ENCODE peak calls at places on chromosomes 2 and 18, in ten cellular contexts. H is transverse colon, Z is K562, W is prostate gland, V is sigmoid colon, P is HCT116, M is endothelial cell of umbilical vein, Q is breast epithelium, A is stomach, R is GM12878. C is an unnamed sample.

GRCh38 chr2:235734700-235735205 is 240.9 kb downstream of the AGAP1 start:
- DNase-seq in H (no peak), Z (no peak), W (no peak), V (peak), P (no peak), M (no peak), Q (no peak), A (no peak), R (no peak), C (no peak)

GRCh38 chr2:53631313-53632125 is 136.1 kb upstream of the CHAC2 start:
- DNase-seq in H (no peak), Z (no peak), W (peak), V (no peak), P (no peak), M (no peak), Q (no peak), A (no peak), R (no peak), C (no peak)

GRCh38 chr2:24898122-24899109 is 21.6 kb downstream of the ADCY3 start:
- DNase-seq in H (no peak), Z (no peak), W (no peak), V (no peak), P (no peak), M (no peak), Q (no peak), A (no peak), R (no peak), C (no peak)

GRCh38 chr2:120237491-120237902 is 14.3 kb upstream of the TMEM185B start:
- DNase-seq in H (peak), Z (peak), W (no peak), V (no peak), P (peak), M (peak), Q (no peak), A (peak), R (no peak), C (no peak)

GRCh38 chr2:27123302-27124150 is at the start of gene ABHD1:
- DNase-seq in H (peak), Z (peak), W (peak), V (peak), P (no peak), M (peak), Q (no peak), A (peak), R (no peak), C (peak)

GRCh38 chr2:172097557-172098131 is 5.1 kb downstream of the DLX2 start:
- DNase-seq in H (no peak), Z (peak), W (no peak), V (no peak), P (no peak), M (no peak), Q (no peak), A (no peak), R (no peak), C (no peak)

GRCh38 chr2:165406053-165406628 is 63.4 kb upstream of the CSRNP3 start:
- DNase-seq in H (no peak), Z (no peak), W (no peak), V (no peak), P (no peak), M (no peak), Q (no peak), A (no peak), R (no peak), C (no peak)

GRCh38 chr2:205129531-205129930 is 552.8 kb upstream of the NRP2 start:
- DNase-seq in H (no peak), Z (no peak), W (no peak), V (no peak), P (no peak), M (no peak), Q (no peak), A (no peak), R (no peak), C (no peak)

GRCh38 chr2:7225848-7226247 is 308.6 kb downstream of the RNF144A start:
- DNase-seq in H (no peak), Z (no peak), W (no peak), V (no peak), P (no peak), M (no peak), Q (no peak), A (no peak), R (no peak), C (no peak)

GRCh38 chr2:239586651-239587310 is 186.0 kb upstream of the HDAC4 start:
- DNase-seq in H (no peak), Z (no peak), W (no peak), V (no peak), P (no peak), M (no peak), Q (no peak), A (no peak), R (no peak), C (no peak)

GRCh38 chr2:254231-254630 is 9.6 kb downstream of the SH3YL1 start:
- DNase-seq in H (no peak), Z (no peak), W (no peak), V (no peak), P (no peak), M (no peak), Q (no peak), A (no peak), R (no peak), C (no peak)

GRCh38 chr18:37505321-37505720 is 60.3 kb downstream of the CELF4 start:
- DNase-seq in H (no peak), Z (no peak), W (no peak), V (no peak), P (no peak), M (no peak), Q (no peak), A (no peak), R (no peak), C (no peak)

GRCh38 chr2:118003396-118003824 is 10.5 kb downstream of the CCDC93 start:
- DNase-seq in H (peak), Z (peak), W (peak), V (peak), P (peak), M (peak), Q (no peak), A (peak), R (peak), C (peak)

GRCh38 chr2:162090109-162090508 is 16.1 kb upstream of the DPP4 start:
- DNase-seq in H (no peak), Z (no peak), W (no peak), V (no peak), P (no peak), M (peak), Q (no peak), A (no peak), R (no peak), C (no peak)

GRCh38 chr2:119647440-119648169 is 31.4 kb upstream of the TMEM177 start:
- DNase-seq in H (peak), Z (no peak), W (no peak), V (no peak), P (no peak), M (peak), Q (no peak), A (no peak), R (peak), C (no peak)

GRCh38 chr2:3585239-3586109 is 9.4 kb upstream of the COLEC11 start:
- DNase-seq in H (peak), Z (peak), W (no peak), V (peak), P (no peak), M (peak), Q (no peak), A (peak), R (no peak), C (peak)

GRCh38 chr18:24990548-24991219 is 361.3 kb downstream of the ZNF521 start:
- DNase-seq in H (no peak), Z (no peak), W (no peak), V (no peak), P (no peak), M (no peak), Q (no peak), A (no peak), R (no peak), C (no peak)

GRCh38 chr2:37379881-37380296 is 35.5 kb downstream of the QPCT start:
- DNase-seq in H (no peak), Z (no peak), W (no peak), V (no peak), P (no peak), M (peak), Q (no peak), A (no peak), R (no peak), C (no peak)

GRCh38 chr2:9769171-9770005 is 73.9 kb upstream of the TAF1B start:
- DNase-seq in H (no peak), Z (peak), W (no peak), V (no peak), P (no peak), M (no peak), Q (peak), A (no peak), R (no peak), C (no peak)

GRCh38 chr2:28329184-28329583 is 63.5 kb upstream of the FOSL2 start:
- DNase-seq in H (no peak), Z (no peak), W (no peak), V (peak), P (no peak), M (no peak), Q (no peak), A (no peak), R (no peak), C (no peak)

GRCh38 chr2:227154976-227155375 is 9.0 kb downstream of the COL4A4 start:
- DNase-seq in H (no peak), Z (no peak), W (no peak), V (no peak), P (no peak), M (no peak), Q (no peak), A (no peak), R (no peak), C (no peak)

GRCh38 chr2:72891091-72891818 is 4.0 kb downstream of the SPR start:
- DNase-seq in H (no peak), Z (no peak), W (no peak), V (no peak), P (no peak), M (no peak), Q (no peak), A (no peak), R (no peak), C (no peak)

GRCh38 chr18:13613591-13614317 is 112.6 kb downstream of the FAM210A start:
- DNase-seq in H (no peak), Z (no peak), W (no peak), V (peak), P (no peak), M (no peak), Q (no peak), A (no peak), R (no peak), C (no peak)

GRCh38 chr2:119122663-119123062 is 35.9 kb downstream of the C1QL2 start:
- DNase-seq in H (no peak), Z (peak), W (no peak), V (no peak), P (no peak), M (no peak), Q (no peak), A (no peak), R (no peak), C (no peak)

GRCh38 chr2:66017763-66018162 is 417.2 kb upstream of the MEIS1 start:
- DNase-seq in H (no peak), Z (no peak), W (no peak), V (no peak), P (no peak), M (no peak), Q (no peak), A (no peak), R (no peak), C (no peak)

GRCh38 chr18:42533010-42533409 is 578.0 kb downstream of the PIK3C3 start:
- DNase-seq in H (no peak), Z (no peak), W (no peak), V (no peak), P (no peak), M (no peak), Q (no peak), A (no peak), R (no peak), C (no peak)

GRCh38 chr18:58453913-58454317 is 175.0 kb downstream of the ALPK2 start:
- DNase-seq in H (no peak), Z (no peak), W (no peak), V (no peak), P (no peak), M (no peak), Q (no peak), A (no peak), R (no peak), C (no peak)

GRCh38 chr2:101704046-101704466 is 6.5 kb downstream of the MAP4K4 start:
- DNase-seq in H (no peak), Z (no peak), W (no peak), V (peak), P (no peak), M (peak), Q (peak), A (no peak), R (no peak), C (peak)

GRCh38 chr2:180291552-180292421 is 284.7 kb upstream of the CWC22 start:
- DNase-seq in H (no peak), Z (no peak), W (no peak), V (no peak), P (peak), M (no peak), Q (no peak), A (no peak), R (no peak), C (no peak)

GRCh38 chr2:12456293-12457151 is 260.2 kb upstream of the TRIB2 start:
- DNase-seq in H (peak), Z (peak), W (peak), V (peak), P (peak), M (peak), Q (peak), A (peak), R (peak), C (no peak)

GRCh38 chr2:122363885-122364284 is 608.4 kb downstream of the TSN start:
- DNase-seq in H (no peak), Z (no peak), W (no peak), V (no peak), P (no peak), M (no peak), Q (no peak), A (no peak), R (no peak), C (no peak)

GRCh38 chr2:26671691-26672090 is 20.8 kb upstream of the KCNK3 start:
- DNase-seq in H (no peak), Z (no peak), W (no peak), V (peak), P (no peak), M (no peak), Q (no peak), A (no peak), R (no peak), C (no peak)

GRCh38 chr18:3493501-3494244 is 43.7 kb downstream of the TGIF1 start:
- DNase-seq in H (no peak), Z (no peak), W (no peak), V (no peak), P (no peak), M (no peak), Q (no peak), A (no peak), R (no peak), C (no peak)

GRCh38 chr2:8193686-8194615 is 487.9 kb upstream of the ID2 start:
- DNase-seq in H (no peak), Z (no peak), W (no peak), V (no peak), P (no peak), M (no peak), Q (no peak), A (no peak), R (no peak), C (peak)

GRCh38 chr2:27807476-27807875 is 36.0 kb downstream of the MRPL33 start:
- DNase-seq in H (peak), Z (no peak), W (peak), V (no peak), P (peak), M (peak), Q (no peak), A (peak), R (no peak), C (no peak)

GRCh38 chr2:44544991-44545390 is 183.2 kb downstream of the CAMKMT start:
- DNase-seq in H (no peak), Z (no peak), W (no peak), V (no peak), P (no peak), M (no peak), Q (no peak), A (no peak), R (no peak), C (no peak)

GRCh38 chr2:44546469-44547127 is 184.9 kb downstream of the CAMKMT start:
- DNase-seq in H (no peak), Z (no peak), W (no peak), V (no peak), P (no peak), M (no peak), Q (no peak), A (no peak), R (peak), C (no peak)

GRCh38 chr2:44542520-44542919 is 180.8 kb downstream of the CAMKMT start:
- DNase-seq in H (no peak), Z (no peak), W (no peak), V (no peak), P (no peak), M (no peak), Q (no peak), A (no peak), R (no peak), C (no peak)

GRCh38 chr2:44547713-44548112 is 186.0 kb downstream of the CAMKMT start:
- DNase-seq in H (no peak), Z (no peak), W (no peak), V (no peak), P (no peak), M (no peak), Q (no peak), A (no peak), R (no peak), C (no peak)

DNA sequence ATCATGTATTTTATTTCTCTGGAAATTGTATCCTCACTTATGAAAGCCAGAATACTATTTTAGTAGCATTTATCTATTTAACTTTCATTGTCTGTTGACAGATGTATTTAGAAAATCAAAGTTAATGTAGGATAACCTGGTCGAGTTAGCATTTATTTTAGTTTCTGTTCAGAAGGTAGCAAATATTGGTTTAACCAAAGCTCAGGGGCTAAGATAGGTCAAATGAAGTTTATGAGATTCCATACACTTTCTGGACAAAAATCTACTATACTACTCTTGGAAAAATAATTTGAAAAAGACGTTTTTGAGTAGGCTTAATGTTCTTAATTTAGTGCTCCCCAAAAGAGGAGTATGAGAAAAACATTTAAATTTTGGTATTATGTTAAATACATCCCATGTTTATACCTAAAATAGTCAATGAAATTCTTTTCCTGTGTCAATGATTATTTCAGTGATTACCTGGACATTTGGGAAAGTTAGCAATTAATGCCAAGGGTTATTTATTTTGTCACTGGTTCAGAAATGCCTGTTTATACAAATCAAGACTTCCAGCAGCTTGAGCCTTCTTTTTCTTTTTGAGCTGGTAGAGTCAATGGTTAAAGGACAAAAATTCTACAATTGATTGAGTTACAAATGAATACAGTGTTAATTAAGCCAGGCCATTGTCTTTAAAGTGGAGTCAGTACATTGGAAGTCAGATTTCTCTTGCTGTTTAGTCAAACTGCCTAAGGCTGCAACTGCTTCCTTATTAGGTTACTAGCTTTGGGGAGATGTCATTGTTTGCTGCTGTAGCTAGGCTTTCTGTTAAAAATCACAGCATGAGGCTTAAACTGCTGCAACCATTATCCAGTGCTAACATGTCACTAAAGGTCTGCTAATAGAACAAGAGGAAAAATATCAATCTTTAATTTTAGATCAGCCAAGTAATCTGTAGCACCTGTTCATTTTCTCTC is 182.3 kb downstream of the CAMKMT start:
- DNase-seq in H (no peak), Z (no peak), W (no peak), V (no peak), P (no peak), M (no peak), Q (no peak), A (no peak), R (no peak), C (no peak)
- H3K27ac ChIP-seq in H (no peak), Z (no peak), W (no peak), V (no peak), P (no peak), M (no peak), Q (peak), A (no peak), R (no peak), C (no peak)

GRCh38 chr2:16461672-16462071 is 204.0 kb downstream of the CYRIA start:
- DNase-seq in H (no peak), Z (no peak), W (no peak), V (no peak), P (no peak), M (no peak), Q (no peak), A (no peak), R (no peak), C (no peak)
- TF ChIP-seq POLR2AphosphoS5 in H (no peak), Z (no peak), W (no peak), V (no peak), P (no peak), M (no peak), Q (no peak), A (no peak), R (no peak), C (no peak)

DNA sequence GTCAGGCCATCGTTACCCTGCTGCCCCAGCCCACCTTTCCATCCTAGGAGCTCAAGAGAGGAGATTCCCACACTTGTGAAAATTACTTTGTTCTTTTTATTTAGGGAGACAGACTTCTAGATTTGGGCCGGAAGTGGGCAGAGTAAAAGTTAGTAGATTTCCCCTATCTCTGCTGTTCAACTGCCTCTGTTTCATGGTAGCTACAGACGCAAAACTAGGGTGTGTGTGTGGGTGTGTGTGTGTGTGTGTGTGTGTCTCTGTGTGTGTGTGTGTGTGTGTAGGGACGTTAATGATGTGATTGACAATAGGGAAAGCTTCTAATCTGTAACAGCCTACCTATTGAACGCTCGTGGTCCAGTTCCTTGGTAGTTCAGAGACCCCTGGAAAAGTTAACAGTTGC is 441 bp downstream of the PSMA8 start:
- DNase-seq in H (no peak), Z (no peak), W (no peak), V (no peak), P (no peak), M (no peak), Q (no peak), A (no peak), R (no peak), C (no peak)
- TF ChIP-seq POLR2A in H (no peak), Z (no peak), W (no peak), V (no peak), P (no peak), M (no peak), Q (no peak), A (no peak), R (no peak), C (no peak)

GRCh38 chr2:48510329-48510728 is 19.6 kb upstream of the STON1 start:
- DNase-seq in H (no peak), Z (no peak), W (no peak), V (no peak), P (no peak), M (peak), Q (no peak), A (no peak), R (no peak), C (no peak)
- H3K27ac ChIP-seq in H (peak), Z (no peak), W (peak), V (peak), P (no peak), M (peak), Q (no peak), A (peak), R (no peak), C (peak)

DNA sequence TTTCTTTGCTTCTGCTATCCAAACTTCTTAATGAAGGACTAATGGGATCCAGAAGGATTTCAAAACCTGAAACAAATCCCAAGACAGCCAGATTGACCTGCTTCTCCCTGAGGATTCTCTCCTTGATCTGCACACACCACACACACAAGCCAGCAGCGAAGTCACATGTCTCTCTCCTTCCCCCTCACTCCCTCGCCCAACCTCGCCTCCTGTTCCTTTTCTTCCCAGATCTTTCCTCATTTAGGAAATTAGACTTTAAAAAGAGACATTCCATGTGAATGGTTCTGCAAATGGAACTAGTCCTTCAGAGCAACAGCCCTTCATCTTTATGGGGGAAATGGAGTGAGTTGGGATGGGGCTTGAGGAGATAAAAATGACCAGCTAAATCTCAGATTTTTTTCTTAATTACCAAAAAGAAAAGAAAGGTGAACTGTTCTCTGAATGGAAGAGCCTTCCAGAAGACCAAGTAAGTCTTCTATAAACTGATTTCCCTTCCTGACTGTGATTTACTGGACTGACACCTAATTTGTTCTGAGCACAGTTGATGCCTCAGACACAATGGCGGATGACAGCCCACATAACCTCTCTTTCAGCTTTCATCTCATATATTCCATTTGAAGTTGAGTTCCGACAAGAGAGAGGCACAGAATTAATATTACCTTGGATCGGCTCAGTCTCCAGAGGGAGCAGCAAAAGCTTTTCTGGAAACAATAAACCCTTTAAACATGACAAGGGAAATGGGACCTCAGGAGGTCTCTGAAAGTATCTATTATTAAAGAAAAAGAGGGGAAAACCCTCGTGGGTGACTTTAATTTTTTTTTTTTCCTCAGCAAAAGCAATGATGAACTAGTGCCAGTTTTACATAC is 638.9 kb upstream of the SETBP1 start:
- DNase-seq in H (no peak), Z (no peak), W (no peak), V (no peak), P (no peak), M (no peak), Q (no peak), A (no peak), R (no peak), C (no peak)
- TF ChIP-seq POLR2AphosphoS5 in H (no peak), Z (no peak), W (no peak), V (no peak), P (no peak), M (no peak), Q (no peak), A (no peak), R (no peak), C (no peak)